ENCODE peak calls at places on chromosome 6, in ten cellular contexts. One of them, this sample, is unnamed.
A peak's percentile ranks its signal among the peaks of the same experiment; 100 is the strongest.

GRCh38 chr6:27209167-27209566 is 38.3 kb upstream of the PRSS16 start:
- DNase-seq in heart right ventricle: no peak
- DNase-seq in left ventricle myocardium inferior: no peak
- DNase-seq in CD4-positive, alpha-beta memory T cell: no peak
- DNase-seq in Karpas-422: no peak
- DNase-seq in effector memory CD4-positive, alpha-beta T cell: no peak
- DNase-seq in tibial artery: no peak
- DNase-seq in naive thymus-derived CD4-positive, alpha-beta T cell: no peak
- DNase-seq in OCI-LY7: no peak
- DNase-seq in heart left ventricle: no peak
- DNase-seq in this sample: no peak

GRCh38 chr6:81562169-81562568 is 190.3 kb downstream of the TENT5A start:
- DNase-seq in heart right ventricle: no peak
- DNase-seq in left ventricle myocardium inferior: no peak
- DNase-seq in CD4-positive, alpha-beta memory T cell: no peak
- DNase-seq in Karpas-422: no peak
- DNase-seq in effector memory CD4-positive, alpha-beta T cell: no peak
- DNase-seq in tibial artery: no peak
- DNase-seq in naive thymus-derived CD4-positive, alpha-beta T cell: no peak
- DNase-seq in OCI-LY7: no peak
- DNase-seq in heart left ventricle: no peak
- DNase-seq in this sample: no peak

GRCh38 chr6:137933696-137934095 is 66.6 kb downstream of the TNFAIP3 start:
- DNase-seq in heart right ventricle: no peak
- DNase-seq in left ventricle myocardium inferior: peak; percentile 33
- DNase-seq in CD4-positive, alpha-beta memory T cell: no peak
- DNase-seq in Karpas-422: no peak
- DNase-seq in effector memory CD4-positive, alpha-beta T cell: no peak
- DNase-seq in tibial artery: peak; percentile 83
- DNase-seq in naive thymus-derived CD4-positive, alpha-beta T cell: no peak
- DNase-seq in OCI-LY7: no peak
- DNase-seq in heart left ventricle: peak; percentile 31
- DNase-seq in this sample: peak; percentile 82

GRCh38 chr6:132131777-132132176 is 180.6 kb upstream of the CCN2 start:
- DNase-seq in heart right ventricle: peak; percentile 16
- DNase-seq in left ventricle myocardium inferior: peak; percentile 21
- DNase-seq in CD4-positive, alpha-beta memory T cell: no peak
- DNase-seq in Karpas-422: no peak
- DNase-seq in effector memory CD4-positive, alpha-beta T cell: no peak
- DNase-seq in tibial artery: peak; percentile 80
- DNase-seq in naive thymus-derived CD4-positive, alpha-beta T cell: no peak
- DNase-seq in OCI-LY7: no peak
- DNase-seq in heart left ventricle: peak; percentile 69
- DNase-seq in this sample: no peak

GRCh38 chr6:145151624-145152023 is 583.7 kb downstream of the EPM2A start:
- DNase-seq in heart right ventricle: no peak
- DNase-seq in left ventricle myocardium inferior: no peak
- DNase-seq in CD4-positive, alpha-beta memory T cell: no peak
- DNase-seq in Karpas-422: no peak
- DNase-seq in effector memory CD4-positive, alpha-beta T cell: no peak
- DNase-seq in tibial artery: no peak
- DNase-seq in naive thymus-derived CD4-positive, alpha-beta T cell: no peak
- DNase-seq in OCI-LY7: no peak
- DNase-seq in heart left ventricle: no peak
- DNase-seq in this sample: no peak

GRCh38 chr6:5115168-5115567 is 30.0 kb downstream of the PPP1R3G start:
- DNase-seq in heart right ventricle: peak; percentile 41
- DNase-seq in left ventricle myocardium inferior: peak; percentile 34
- DNase-seq in CD4-positive, alpha-beta memory T cell: no peak
- DNase-seq in Karpas-422: no peak
- DNase-seq in effector memory CD4-positive, alpha-beta T cell: no peak
- DNase-seq in tibial artery: no peak
- DNase-seq in naive thymus-derived CD4-positive, alpha-beta T cell: no peak
- DNase-seq in OCI-LY7: no peak
- DNase-seq in heart left ventricle: no peak
- DNase-seq in this sample: no peak

GRCh38 chr6:3578981-3579380 is 122.1 kb upstream of the SLC22A23 start:
- DNase-seq in heart right ventricle: no peak
- DNase-seq in left ventricle myocardium inferior: no peak
- DNase-seq in CD4-positive, alpha-beta memory T cell: no peak
- DNase-seq in Karpas-422: no peak
- DNase-seq in effector memory CD4-positive, alpha-beta T cell: no peak
- DNase-seq in tibial artery: no peak
- DNase-seq in naive thymus-derived CD4-positive, alpha-beta T cell: no peak
- DNase-seq in OCI-LY7: no peak
- DNase-seq in heart left ventricle: no peak
- DNase-seq in this sample: no peak

GRCh38 chr6:156057869-156058268 is 602.2 kb upstream of the NOX3 start:
- DNase-seq in heart right ventricle: no peak
- DNase-seq in left ventricle myocardium inferior: no peak
- DNase-seq in CD4-positive, alpha-beta memory T cell: no peak
- DNase-seq in Karpas-422: no peak
- DNase-seq in effector memory CD4-positive, alpha-beta T cell: no peak
- DNase-seq in tibial artery: peak; percentile 78
- DNase-seq in naive thymus-derived CD4-positive, alpha-beta T cell: no peak
- DNase-seq in OCI-LY7: no peak
- DNase-seq in heart left ventricle: no peak
- DNase-seq in this sample: no peak

GRCh38 chr6:1312193-1312443 is 220 bp downstream of the FOXQ1 start:
- DNase-seq in heart right ventricle: no peak
- DNase-seq in left ventricle myocardium inferior: no peak
- DNase-seq in CD4-positive, alpha-beta memory T cell: no peak
- DNase-seq in Karpas-422: no peak
- DNase-seq in effector memory CD4-positive, alpha-beta T cell: no peak
- DNase-seq in tibial artery: no peak
- DNase-seq in naive thymus-derived CD4-positive, alpha-beta T cell: no peak
- DNase-seq in OCI-LY7: no peak
- DNase-seq in heart left ventricle: no peak
- DNase-seq in this sample: no peak

GRCh38 chr6:89144358-89145041 is 1.4 kb upstream of the PM20D2 start:
- DNase-seq in heart right ventricle: no peak
- DNase-seq in left ventricle myocardium inferior: no peak
- DNase-seq in CD4-positive, alpha-beta memory T cell: no peak
- DNase-seq in Karpas-422: no peak
- DNase-seq in effector memory CD4-positive, alpha-beta T cell: no peak
- DNase-seq in tibial artery: no peak
- DNase-seq in naive thymus-derived CD4-positive, alpha-beta T cell: no peak
- DNase-seq in OCI-LY7: peak; percentile 22
- DNase-seq in heart left ventricle: no peak
- DNase-seq in this sample: no peak

GRCh38 chr6:166121721-166122120 is 45.9 kb downstream of the TBXT start:
- DNase-seq in heart right ventricle: no peak
- DNase-seq in left ventricle myocardium inferior: no peak
- DNase-seq in CD4-positive, alpha-beta memory T cell: no peak
- DNase-seq in Karpas-422: no peak
- DNase-seq in effector memory CD4-positive, alpha-beta T cell: no peak
- DNase-seq in tibial artery: no peak
- DNase-seq in naive thymus-derived CD4-positive, alpha-beta T cell: no peak
- DNase-seq in OCI-LY7: no peak
- DNase-seq in heart left ventricle: no peak
- DNase-seq in this sample: no peak

GRCh38 chr6:106728296-106728870 is 99.0 kb downstream of the QRSL1 start:
- DNase-seq in heart right ventricle: no peak
- DNase-seq in left ventricle myocardium inferior: no peak
- DNase-seq in CD4-positive, alpha-beta memory T cell: no peak
- DNase-seq in Karpas-422: peak; percentile 72
- DNase-seq in effector memory CD4-positive, alpha-beta T cell: no peak
- DNase-seq in tibial artery: no peak
- DNase-seq in naive thymus-derived CD4-positive, alpha-beta T cell: no peak
- DNase-seq in OCI-LY7: peak; percentile 34
- DNase-seq in heart left ventricle: no peak
- DNase-seq in this sample: no peak

GRCh38 chr6:148822819-148823218 is 76.0 kb downstream of the UST start:
- DNase-seq in heart right ventricle: no peak
- DNase-seq in left ventricle myocardium inferior: no peak
- DNase-seq in CD4-positive, alpha-beta memory T cell: no peak
- DNase-seq in Karpas-422: no peak
- DNase-seq in effector memory CD4-positive, alpha-beta T cell: no peak
- DNase-seq in tibial artery: no peak
- DNase-seq in naive thymus-derived CD4-positive, alpha-beta T cell: no peak
- DNase-seq in OCI-LY7: no peak
- DNase-seq in heart left ventricle: no peak
- DNase-seq in this sample: no peak

GRCh38 chr6:32972353-32973143 is 4.2 kb downstream of the BRD2 start:
- DNase-seq in heart right ventricle: peak; percentile 47
- DNase-seq in left ventricle myocardium inferior: no peak
- DNase-seq in CD4-positive, alpha-beta memory T cell: peak; percentile 72
- DNase-seq in Karpas-422: no peak
- DNase-seq in effector memory CD4-positive, alpha-beta T cell: peak; percentile 52
- DNase-seq in tibial artery: no peak
- DNase-seq in naive thymus-derived CD4-positive, alpha-beta T cell: peak; percentile 67
- DNase-seq in OCI-LY7: peak; percentile 54
- DNase-seq in heart left ventricle: peak; percentile 48
- DNase-seq in this sample: peak; percentile 78

GRCh38 chr6:11093065-11093590 is 506 bp upstream of the SMIM13 start:
- DNase-seq in heart right ventricle: no peak
- DNase-seq in left ventricle myocardium inferior: no peak
- DNase-seq in CD4-positive, alpha-beta memory T cell: no peak
- DNase-seq in Karpas-422: peak; percentile 78
- DNase-seq in effector memory CD4-positive, alpha-beta T cell: no peak
- DNase-seq in tibial artery: no peak
- DNase-seq in naive thymus-derived CD4-positive, alpha-beta T cell: no peak
- DNase-seq in OCI-LY7: peak; percentile 77
- DNase-seq in heart left ventricle: no peak
- DNase-seq in this sample: no peak

GRCh38 chr6:84762941-84763396 is 1.4 kb downstream of the TBX18 start:
- DNase-seq in heart right ventricle: peak; percentile 34
- DNase-seq in left ventricle myocardium inferior: no peak
- DNase-seq in CD4-positive, alpha-beta memory T cell: no peak
- DNase-seq in Karpas-422: no peak
- DNase-seq in effector memory CD4-positive, alpha-beta T cell: no peak
- DNase-seq in tibial artery: no peak
- DNase-seq in naive thymus-derived CD4-positive, alpha-beta T cell: no peak
- DNase-seq in OCI-LY7: no peak
- DNase-seq in heart left ventricle: peak; percentile 41
- DNase-seq in this sample: no peak
- H3K27ac ChIP-seq in heart right ventricle: peak overlapping the region; percentile 89
- H3K27ac ChIP-seq in left ventricle myocardium inferior: peak overlapping the region; percentile 89
- H3K27ac ChIP-seq in CD4-positive, alpha-beta memory T cell: no peak overlapping the region
- H3K27ac ChIP-seq in Karpas-422: no peak overlapping the region
- H3K27ac ChIP-seq in effector memory CD4-positive, alpha-beta T cell: no peak overlapping the region
- H3K27ac ChIP-seq in tibial artery: peak overlapping the region; percentile 100
- H3K27ac ChIP-seq in naive thymus-derived CD4-positive, alpha-beta T cell: no peak overlapping the region
- H3K27ac ChIP-seq in OCI-LY7: no peak overlapping the region
- H3K27ac ChIP-seq in heart left ventricle: peak overlapping the region; percentile 61
- H3K27ac ChIP-seq in this sample: peak overlapping the region; percentile 46

GRCh38 chr6:15267221-15267620 is 21.4 kb downstream of the JARID2 start:
- DNase-seq in heart right ventricle: no peak
- DNase-seq in left ventricle myocardium inferior: no peak
- DNase-seq in CD4-positive, alpha-beta memory T cell: no peak
- DNase-seq in Karpas-422: no peak
- DNase-seq in effector memory CD4-positive, alpha-beta T cell: no peak
- DNase-seq in tibial artery: no peak
- DNase-seq in naive thymus-derived CD4-positive, alpha-beta T cell: no peak
- DNase-seq in OCI-LY7: peak; percentile 51
- DNase-seq in heart left ventricle: no peak
- DNase-seq in this sample: no peak
- H3K27ac ChIP-seq in heart right ventricle: peak overlapping the region; percentile 84
- H3K27ac ChIP-seq in left ventricle myocardium inferior: peak overlapping the region; percentile 80
- H3K27ac ChIP-seq in CD4-positive, alpha-beta memory T cell: no peak overlapping the region
- H3K27ac ChIP-seq in Karpas-422: no peak overlapping the region
- H3K27ac ChIP-seq in effector memory CD4-positive, alpha-beta T cell: no peak overlapping the region
- H3K27ac ChIP-seq in tibial artery: no peak overlapping the region
- H3K27ac ChIP-seq in naive thymus-derived CD4-positive, alpha-beta T cell: no peak overlapping the region
- H3K27ac ChIP-seq in OCI-LY7: peak overlapping the region; percentile 64
- H3K27ac ChIP-seq in heart left ventricle: peak overlapping the region; percentile 65
- H3K27ac ChIP-seq in this sample: no peak overlapping the region

DNA sequence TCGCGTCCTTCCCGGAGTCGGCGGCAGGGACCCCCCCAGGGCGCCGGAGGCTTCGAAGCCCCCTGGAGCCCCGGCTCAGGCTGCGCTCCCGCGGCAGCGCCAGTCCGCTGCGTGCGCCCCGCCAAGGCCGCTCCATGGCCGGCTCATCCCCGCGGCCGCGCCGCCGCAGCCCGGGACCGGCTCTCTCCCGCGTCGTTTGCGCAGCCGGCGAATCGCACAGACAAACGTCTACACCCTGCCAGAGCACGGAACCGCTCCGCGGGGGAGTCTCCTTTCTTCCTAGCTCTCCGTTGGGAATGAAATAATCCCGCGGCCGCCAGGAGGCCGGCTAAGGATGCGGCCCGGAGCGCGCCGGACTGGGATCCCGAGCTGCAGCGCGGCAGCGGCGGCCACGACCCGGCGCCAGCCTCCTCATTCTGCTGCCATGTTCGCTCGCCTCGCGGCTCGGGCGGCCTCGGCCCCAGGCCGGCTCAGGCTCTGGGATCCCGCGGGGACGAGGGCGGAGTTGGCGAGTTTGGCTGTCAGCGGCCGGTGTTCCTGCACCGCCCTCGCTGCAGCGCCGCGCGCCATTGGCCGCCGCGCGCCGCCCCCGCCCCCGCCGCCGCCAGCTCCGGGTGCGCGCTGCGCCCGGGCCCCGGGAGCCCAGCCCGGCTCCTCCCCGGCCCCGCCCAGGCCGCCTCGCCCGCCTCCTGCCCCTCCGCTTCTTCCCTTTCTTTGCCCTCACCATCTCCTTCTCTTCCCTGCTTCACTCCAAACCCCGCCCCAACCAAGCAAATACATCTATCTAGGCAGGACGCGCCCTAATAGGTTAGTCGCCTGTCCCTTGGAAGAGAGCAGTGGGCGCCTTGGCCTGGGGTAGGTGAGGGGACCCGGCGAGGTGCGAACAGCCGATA is at the start of gene GFOD1:
- DNase-seq in heart right ventricle: peak; percentile 92
- DNase-seq in left ventricle myocardium inferior: peak; percentile 92
- DNase-seq in CD4-positive, alpha-beta memory T cell: peak; percentile 65
- DNase-seq in Karpas-422: peak; percentile 96
- DNase-seq in effector memory CD4-positive, alpha-beta T cell: peak; percentile 42
- DNase-seq in tibial artery: peak; percentile 94
- DNase-seq in naive thymus-derived CD4-positive, alpha-beta T cell: peak; percentile 55
- DNase-seq in OCI-LY7: peak; percentile 91
- DNase-seq in heart left ventricle: peak; percentile 92
- DNase-seq in this sample: peak; percentile 93
- H3K27ac ChIP-seq in heart right ventricle: peak within 1 kb of the TSS; percentile 95
- H3K27ac ChIP-seq in left ventricle myocardium inferior: peak within 1 kb of the TSS; percentile 98
- H3K27ac ChIP-seq in CD4-positive, alpha-beta memory T cell: peak within 1 kb of the TSS; percentile 4
- H3K27ac ChIP-seq in Karpas-422: peak within 1 kb of the TSS; percentile 73
- H3K27ac ChIP-seq in effector memory CD4-positive, alpha-beta T cell: peak within 1 kb of the TSS; percentile 32
- H3K27ac ChIP-seq in tibial artery: peak within 1 kb of the TSS; percentile 90
- H3K27ac ChIP-seq in naive thymus-derived CD4-positive, alpha-beta T cell: peak within 1 kb of the TSS; percentile 23
- H3K27ac ChIP-seq in OCI-LY7: peak within 1 kb of the TSS; percentile 70
- H3K27ac ChIP-seq in heart left ventricle: peak within 1 kb of the TSS; percentile 98
- H3K27ac ChIP-seq in this sample: peak within 1 kb of the TSS; percentile 98

DNA sequence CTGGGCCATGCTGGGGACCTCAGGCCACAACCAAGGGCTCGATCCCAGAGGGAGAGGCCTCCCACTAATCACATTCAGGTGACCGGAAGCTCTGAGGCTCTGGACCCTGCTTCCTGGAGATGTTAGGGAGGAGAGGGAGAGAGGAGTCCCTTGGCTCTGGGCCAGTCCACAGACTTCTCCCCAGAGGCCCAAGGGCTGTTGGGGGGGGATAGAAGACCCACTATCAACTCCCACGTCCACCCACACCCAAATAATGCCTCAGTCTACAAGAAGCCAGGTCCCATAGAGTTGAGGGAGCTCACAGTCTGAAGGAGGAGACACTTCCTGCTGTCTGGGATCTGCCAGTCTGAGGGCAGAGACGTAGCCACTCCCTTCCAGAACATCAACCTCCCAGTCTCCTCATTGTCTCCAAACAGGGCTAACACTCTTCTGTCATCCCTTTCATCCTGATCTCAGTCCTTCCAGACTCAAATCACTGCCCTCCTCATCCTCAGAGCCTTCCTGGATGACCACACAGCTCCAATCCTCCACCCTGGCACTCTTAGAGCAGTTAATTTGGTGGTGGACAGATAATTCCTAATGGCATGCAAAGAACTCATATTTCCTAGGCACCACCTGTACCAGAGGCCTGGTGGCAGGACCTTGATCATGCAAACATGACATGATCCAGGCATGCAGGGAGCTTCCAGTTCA is 69.9 kb downstream of the MRPL14 start:
- DNase-seq in heart right ventricle: no peak
- DNase-seq in left ventricle myocardium inferior: no peak
- DNase-seq in CD4-positive, alpha-beta memory T cell: no peak
- DNase-seq in Karpas-422: no peak
- DNase-seq in effector memory CD4-positive, alpha-beta T cell: no peak
- DNase-seq in tibial artery: no peak
- DNase-seq in naive thymus-derived CD4-positive, alpha-beta T cell: no peak
- DNase-seq in OCI-LY7: no peak
- DNase-seq in heart left ventricle: peak; percentile 39
- DNase-seq in this sample: no peak
- H3K27ac ChIP-seq in heart right ventricle: peak overlapping the region; percentile 87
- H3K27ac ChIP-seq in left ventricle myocardium inferior: peak overlapping the region; percentile 89
- H3K27ac ChIP-seq in CD4-positive, alpha-beta memory T cell: no peak overlapping the region
- H3K27ac ChIP-seq in Karpas-422: no peak overlapping the region
- H3K27ac ChIP-seq in effector memory CD4-positive, alpha-beta T cell: no peak overlapping the region
- H3K27ac ChIP-seq in tibial artery: peak overlapping the region; percentile 66
- H3K27ac ChIP-seq in naive thymus-derived CD4-positive, alpha-beta T cell: no peak overlapping the region
- H3K27ac ChIP-seq in OCI-LY7: no peak overlapping the region
- H3K27ac ChIP-seq in heart left ventricle: no peak overlapping the region
- H3K27ac ChIP-seq in this sample: peak overlapping the region; percentile 74

This sample was measured in sigmoid colon.